ENCODE peak calls at places on chromosome 15, in seven cellular contexts. B, V, S, A, Q, Z and U are unnamed samples.

GRCh38 chr15:63968700-63969099 is 77.6 kb downstream of the DAPK2 start:
- DNase-seq in B (no peak), V (peak), S (no peak), A (no peak), Q (no peak), Z (no peak), U (no peak)

GRCh38 chr15:43125095-43125661 is 8.2 kb upstream of the TMEM62 start:
- DNase-seq in B (no peak), V (no peak), S (no peak), A (no peak), Q (no peak), Z (no peak), U (no peak)

GRCh38 chr15:48785712-48786111 is 25.2 kb downstream of the CEP152 start:
- DNase-seq in B (no peak), V (no peak), S (no peak), A (no peak), Q (no peak), Z (no peak), U (no peak)

GRCh38 chr15:101371081-101371480 is 76.0 kb upstream of the SNRPA1 start:
- DNase-seq in B (no peak), V (no peak), S (no peak), A (no peak), Q (no peak), Z (no peak), U (no peak)

GRCh38 chr15:69663982-69664381 is 211.4 kb downstream of the RPLP1 start:
- DNase-seq in B (no peak), V (peak), S (no peak), A (no peak), Q (no peak), Z (no peak), U (no peak)

GRCh38 chr15:64023215-64023614 is 23.1 kb downstream of the DAPK2 start:
- DNase-seq in B (no peak), V (peak), S (no peak), A (no peak), Q (no peak), Z (no peak), U (no peak)

GRCh38 chr15:41011055-41011815 is 58.0 kb downstream of the CHAC1 start:
- DNase-seq in B (no peak), V (peak), S (no peak), A (no peak), Q (no peak), Z (no peak), U (no peak)

GRCh38 chr15:58062175-58062574 is 3.3 kb downstream of the ALDH1A2 start:
- DNase-seq in B (no peak), V (no peak), S (no peak), A (no peak), Q (no peak), Z (no peak), U (no peak)

GRCh38 chr15:43268111-43269105 is 1.7 kb upstream of the TGM5 start:
- DNase-seq in B (no peak), V (no peak), S (no peak), A (no peak), Q (no peak), Z (no peak), U (no peak)

GRCh38 chr15:28025413-28025812 is 73.7 kb downstream of the OCA2 start:
- DNase-seq in B (no peak), V (no peak), S (no peak), A (no peak), Q (no peak), Z (no peak), U (no peak)

GRCh38 chr15:25640381-25640780 is 201.6 kb upstream of the UBE3A start:
- DNase-seq in B (no peak), V (no peak), S (no peak), A (no peak), Q (no peak), Z (no peak), U (no peak)

GRCh38 chr15:32802296-32802936 is 84.6 kb downstream of the GREM1 start:
- DNase-seq in B (no peak), V (no peak), S (peak), A (peak), Q (no peak), Z (no peak), U (no peak)

GRCh38 chr15:51796777-51797474 is 32.5 kb upstream of the TMOD3 start:
- DNase-seq in B (no peak), V (peak), S (no peak), A (no peak), Q (no peak), Z (no peak), U (no peak)

GRCh38 chr15:36886135-36887011 is 214.0 kb downstream of the MEIS2 start:
- DNase-seq in B (no peak), V (peak), S (no peak), A (no peak), Q (no peak), Z (no peak), U (no peak)

GRCh38 chr15:20346082-20346805 is 195.4 kb downstream of the GOLGA6L6 start:
- DNase-seq in B (no peak), V (no peak), S (no peak), A (no peak), Q (peak), Z (no peak), U (no peak)

GRCh38 chr15:68704496-68705021 is 116.1 kb downstream of the ANP32A start:
- DNase-seq in B (no peak), V (no peak), S (no peak), A (no peak), Q (no peak), Z (no peak), U (no peak)

GRCh38 chr15:42733027-42733426 is 3.9 kb downstream of the CDAN1 start:
- DNase-seq in B (no peak), V (no peak), S (no peak), A (no peak), Q (no peak), Z (no peak), U (no peak)

GRCh38 chr15:35697549-35698299 is 151.8 kb upstream of the DPH6 start:
- DNase-seq in B (no peak), V (peak), S (no peak), A (no peak), Q (no peak), Z (no peak), U (no peak)

GRCh38 chr15:69855601-69856000 is 242.1 kb downstream of the TLE3 start:
- DNase-seq in B (no peak), V (no peak), S (no peak), A (no peak), Q (no peak), Z (no peak), U (no peak)

GRCh38 chr15:64229129-64229724 is 66.4 kb upstream of the PPIB start:
- DNase-seq in B (no peak), V (no peak), S (no peak), A (no peak), Q (no peak), Z (no peak), U (no peak)

GRCh38 chr15:80804970-80805495 is 25.9 kb downstream of the CEMIP start:
- DNase-seq in B (peak), V (peak), S (no peak), A (no peak), Q (no peak), Z (no peak), U (peak)

GRCh38 chr15:25543156-25543555 is 104.3 kb upstream of the UBE3A start:
- DNase-seq in B (no peak), V (peak), S (no peak), A (no peak), Q (no peak), Z (no peak), U (no peak)

GRCh38 chr15:82805994-82806406 is at the start of gene FSD2:
- DNase-seq in B (peak), V (no peak), S (no peak), A (no peak), Q (no peak), Z (no peak), U (no peak)

GRCh38 chr15:83475551-83475950 is 28.4 kb downstream of the SH3GL3 start:
- DNase-seq in B (no peak), V (no peak), S (no peak), A (no peak), Q (no peak), Z (peak), U (no peak)

GRCh38 chr15:41512512-41513281 is 930 bp downstream of the LTK start:
- DNase-seq in B (peak), V (peak), S (no peak), A (no peak), Q (no peak), Z (no peak), U (no peak)

GRCh38 chr15:68471552-68471951 is 39.6 kb upstream of the ITGA11 start:
- DNase-seq in B (no peak), V (peak), S (no peak), A (no peak), Q (no peak), Z (no peak), U (no peak)

GRCh38 chr15:90393040-90393439 is 5.0 kb downstream of the IQGAP1 start:
- DNase-seq in B (no peak), V (no peak), S (no peak), A (no peak), Q (no peak), Z (no peak), U (no peak)

GRCh38 chr15:38528279-38528678 is 36.3 kb downstream of the RASGRP1 start:
- DNase-seq in B (no peak), V (no peak), S (no peak), A (no peak), Q (no peak), Z (no peak), U (no peak)

GRCh38 chr15:48451736-48452135 is 120.5 kb downstream of the DUT start:
- DNase-seq in B (no peak), V (no peak), S (no peak), A (no peak), Q (no peak), Z (no peak), U (no peak)

GRCh38 chr15:29139540-29140459 is 129.8 kb downstream of the NSMCE3 start:
- DNase-seq in B (no peak), V (peak), S (no peak), A (no peak), Q (peak), Z (peak), U (peak)

GRCh38 chr15:67601008-67601620 is 58.6 kb downstream of the MAP2K5 start:
- DNase-seq in B (no peak), V (no peak), S (no peak), A (no peak), Q (no peak), Z (no peak), U (no peak)

GRCh38 chr15:101276501-101277037 is 716 bp downstream of the SELENOS start:
- DNase-seq in B (no peak), V (peak), S (no peak), A (no peak), Q (no peak), Z (no peak), U (no peak)

GRCh38 chr15:95972136-95972553 is 358.4 kb upstream of the NR2F2 start:
- DNase-seq in B (no peak), V (no peak), S (no peak), A (peak), Q (no peak), Z (no peak), U (no peak)

GRCh38 chr15:100732359-100733055 is 130.1 kb downstream of the ASB7 start:
- DNase-seq in B (no peak), V (no peak), S (no peak), A (no peak), Q (no peak), Z (no peak), U (no peak)